ENCODE peak calls at places on chromosomes 5 and 9, in eight cellular contexts. P, X, V, Z, U, H, J and N are unnamed samples.

GRCh38 chr9:97412628-97413382 is 909 bp downstream of the TDRD7 start:
- DNase-seq in J (peak; percentile 15), V (no peak), H (peak; percentile 28), X (no peak), Z (no peak), P (no peak), U (no peak), N (no peak)

GRCh38 chr9:137301086-137301947 is 754 bp downstream of the NRARP start:
- DNase-seq in V (no peak), H (no peak), Z (peak; percentile 83), U (peak; percentile 62), X (no peak), J (peak; percentile 75), P (peak; percentile 81), N (no peak)

GRCh38 chr5:26192496-26192895 is 845.9 kb downstream of the CDH9 start:
- DNase-seq in H (no peak), Z (no peak), V (no peak), P (no peak), J (no peak), U (no peak), X (no peak), N (no peak)

GRCh38 chr5:169173372-169173771 is 127.6 kb downstream of the SLIT3 start:
- DNase-seq in U (no peak), X (no peak), J (no peak), V (no peak), Z (no peak), P (no peak), H (no peak), N (no peak)

GRCh38 chr5:132928008-132928407 is 35.4 kb downstream of the AFF4 start:
- DNase-seq in X (no peak), Z (no peak), J (no peak), H (no peak), U (no peak), V (no peak), P (no peak), N (no peak)

GRCh38 chr5:89229331-89230070 is 346.5 kb upstream of the MEF2C start:
- DNase-seq in U (no peak), X (peak; percentile 47), H (no peak), P (peak; percentile 63), V (peak; percentile 74), J (no peak), Z (no peak), N (peak; percentile 45)

GRCh38 chr9:86242012-86242411 is 17.4 kb downstream of the C9orf153 start:
- DNase-seq in J (no peak), X (no peak), V (no peak), H (no peak), P (no peak), U (peak; percentile 22), Z (peak; percentile 8), N (no peak)

GRCh38 chr9:129736334-129736733 is 16.5 kb downstream of the PTGES start:
- DNase-seq in J (no peak), P (no peak), X (no peak), Z (no peak), V (no peak), U (no peak), H (no peak), N (no peak)

GRCh38 chr9:95197692-95198271 is 119.7 kb downstream of the FANCC start:
- DNase-seq in X (no peak), U (no peak), Z (no peak), J (no peak), V (no peak), H (peak; percentile 31), P (no peak), N (no peak)

GRCh38 chr5:79107020-79107796 is 4.4 kb upstream of the BHMT start:
- DNase-seq in X (no peak), V (no peak), U (no peak), Z (peak; percentile 45), H (no peak), J (no peak), P (no peak), N (no peak)

GRCh38 chr9:113636165-113636564 is 172.6 kb downstream of the RGS3 start:
- DNase-seq in V (peak; percentile 41), H (peak; percentile 2), P (peak; percentile 61), U (no peak), Z (no peak), X (peak; percentile 58), J (no peak), N (peak; percentile 10)

GRCh38 chr5:119049824-119050449 is 20.9 kb upstream of the DMXL1 start:
- DNase-seq in H (no peak), U (no peak), X (no peak), V (no peak), Z (no peak), P (no peak), J (no peak), N (no peak)

GRCh38 chr5:141734501-141735231 is 52.6 kb upstream of the ARAP3 start:
- DNase-seq in P (no peak), V (no peak), U (peak; percentile 37), J (peak; percentile 72), Z (peak; percentile 83), X (no peak), H (no peak), N (peak; percentile 69)

GRCh38 chr9:88692837-88693236 is 157.9 kb downstream of the NXNL2 start:
- DNase-seq in P (no peak), H (no peak), Z (no peak), U (no peak), V (no peak), J (no peak), X (no peak), N (no peak)

GRCh38 chr5:23482642-23483041 is 24.8 kb upstream of the PRDM9 start:
- DNase-seq in H (no peak), Z (no peak), P (no peak), X (no peak), U (no peak), V (no peak), J (no peak), N (no peak)

GRCh38 chr9:13755551-13755950 is 476.1 kb upstream of the MPDZ start:
- DNase-seq in P (no peak), J (no peak), H (no peak), U (no peak), Z (no peak), V (no peak), X (no peak), N (no peak)
- H3K4me3 ChIP-seq in P (no peak overlapping the region), J (no peak overlapping the region), H (no peak overlapping the region), U (no peak overlapping the region), Z (no peak overlapping the region), V (no peak overlapping the region), X (no peak overlapping the region), N (no peak overlapping the region)

DNA sequence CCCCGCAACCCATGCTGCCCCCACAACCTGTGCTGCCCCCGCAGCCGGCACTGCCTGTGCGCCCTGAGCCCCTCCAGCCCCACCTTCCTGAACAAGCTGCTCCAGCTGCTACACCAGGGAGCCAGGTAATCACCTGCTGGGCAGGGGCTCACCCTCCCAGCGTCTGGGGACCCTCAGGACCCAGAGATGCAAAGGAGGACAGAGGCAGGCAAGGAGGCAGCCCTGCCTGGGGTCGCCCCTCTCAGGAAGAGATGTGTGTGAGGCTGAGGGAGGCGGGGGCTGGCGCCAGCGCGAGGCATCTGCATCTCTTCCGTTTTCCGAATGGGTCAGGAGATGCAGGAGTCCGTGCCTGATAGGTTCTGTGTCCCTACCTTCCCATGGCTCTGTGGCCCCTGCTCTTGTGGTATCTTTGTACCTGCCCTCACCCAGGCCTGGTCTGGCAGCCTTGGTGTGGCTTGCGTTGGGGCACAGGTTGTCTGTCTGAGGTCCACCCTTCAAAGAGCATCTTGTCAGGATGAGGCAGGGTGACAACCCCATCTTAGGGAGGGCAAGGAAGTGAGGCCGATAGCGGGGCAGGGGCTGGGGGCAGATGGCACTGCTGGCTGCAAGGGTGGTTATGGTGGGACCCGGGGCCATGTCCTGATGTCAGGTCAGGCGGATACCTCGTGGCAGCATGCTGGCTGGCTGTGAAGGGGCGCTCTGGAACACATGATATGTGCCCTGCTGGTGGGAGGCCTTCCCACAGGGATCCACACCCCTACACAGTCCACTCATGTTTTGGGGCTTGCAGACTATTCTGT is 75.8 kb downstream of the WNK2 start:
- DNase-seq in J (no peak), P (peak; percentile 58), X (peak; percentile 40), V (peak; percentile 69), U (no peak), Z (no peak), H (peak; percentile 10), N (no peak)
- H3K4me1 ChIP-seq in J (peaks cover 2% of the 10 kb centered on the region), P (no peaks in the 10 kb centered on the region), X (no peaks in the 10 kb centered on the region), V (no peaks in the 10 kb centered on the region), U (no peaks in the 10 kb centered on the region), Z (no peaks in the 10 kb centered on the region), H (no peaks in the 10 kb centered on the region), N (peaks cover 8% of the 10 kb centered on the region)

GRCh38 chr9:130894546-130894945 is 2.1 kb downstream of the QRFP start:
- DNase-seq in X (no peak), V (no peak), U (no peak), J (no peak), H (no peak), Z (no peak), P (peak; percentile 14), N (no peak)
- H3K27me3 ChIP-seq in X (peaks cover 18% of the 10 kb centered on the region), V (peaks cover 26% of the 10 kb centered on the region), U (no peaks in the 10 kb centered on the region), J (peaks cover 2% of the 10 kb centered on the region), H (peaks cover 23% of the 10 kb centered on the region), Z (no peaks in the 10 kb centered on the region), P (no peaks in the 10 kb centered on the region), N (no peaks in the 10 kb centered on the region)

GRCh38 chr5:109826-110225 is 17.9 kb downstream of the PLEKHG4B start:
- DNase-seq in V (no peak), P (no peak), J (no peak), U (no peak), Z (no peak), H (no peak), X (no peak), N (no peak)
- H3K4me3 ChIP-seq in V (no peak overlapping the region), P (no peak overlapping the region), J (peak overlapping the region; percentile 52), U (no peak overlapping the region), Z (no peak overlapping the region), H (no peak overlapping the region), X (no peak overlapping the region), N (no peak overlapping the region)